ENCODE peak calls at places on chromosome 3, in six cellular contexts. M is IMR-90, J is trophoblast cell, Q is neuronal stem cell, Z is mesenchymal stem cell, R is H1. L is an unnamed sample.

GRCh38 chr3:53938645-53939044 is 47.0 kb upstream of the SELENOK start:
- DNase-seq in M (peak; percentile 52), R (peak; percentile 69), Z (peak; percentile 46), Q (peak; percentile 39), J (peak; percentile 18), L (no peak)

GRCh38 chr3:147977001-147977400 is 567.8 kb downstream of the ZIC1 start:
- DNase-seq in Z (peak; percentile 2), J (no peak), M (no peak), Q (no peak), R (no peak), L (no peak)

GRCh38 chr3:7964899-7965298 is 536.7 kb upstream of the LMCD1 start:
- DNase-seq in Z (no peak), J (no peak), M (no peak), Q (no peak), R (no peak), L (peak; percentile 32)

GRCh38 chr3:190359813-190360212 is 28.1 kb upstream of the CLDN16 start:
- DNase-seq in J (no peak), R (no peak), Z (no peak), Q (no peak), M (no peak), L (no peak)

GRCh38 chr3:62201438-62202035 is 171.8 kb downstream of the FEZF2 start:
- DNase-seq in Q (peak; percentile 23), R (no peak), M (peak; percentile 51), Z (peak; percentile 34), J (no peak), L (no peak)

GRCh38 chr3:187739125-187739560 is 6.1 kb downstream of the BCL6 start:
- DNase-seq in M (no peak), Q (peak; percentile 49), J (no peak), R (peak; percentile 76), Z (no peak), L (no peak)

GRCh38 chr3:64049136-64049535 is 25.8 kb upstream of the PSMD6 start:
- DNase-seq in R (no peak), M (peak; percentile 74), Q (no peak), Z (peak; percentile 50), J (peak; percentile 50), L (peak; percentile 50)

GRCh38 chr3:17023006-17023664 is 138.4 kb downstream of the PLCL2 start:
- DNase-seq in Z (peak; percentile 16), Q (no peak), J (no peak), M (peak; percentile 12), R (no peak), L (no peak)

GRCh38 chr3:5411786-5412185 is 224.3 kb downstream of the EDEM1 start:
- DNase-seq in Q (no peak), Z (no peak), J (no peak), R (no peak), M (no peak), L (no peak)

GRCh38 chr3:8548502-8549300 is 47.1 kb downstream of the LMCD1 start:
- DNase-seq in M (no peak), Z (no peak), J (no peak), R (no peak), Q (no peak), L (no peak)

GRCh38 chr3:19891740-19892139 is 42.3 kb downstream of the EFHB start:
- DNase-seq in Z (peak; percentile 28), R (no peak), M (peak; percentile 61), J (peak; percentile 70), Q (no peak), L (no peak)

GRCh38 chr3:37957185-37957936 is 33.2 kb upstream of the VILL start:
- DNase-seq in Q (no peak), Z (no peak), R (no peak), J (no peak), M (no peak), L (no peak)

GRCh38 chr3:152458725-152459515 is 190.2 kb downstream of the MBNL1 start:
- DNase-seq in J (no peak), R (no peak), Q (no peak), Z (peak; percentile 30), M (peak; percentile 29), L (no peak)

GRCh38 chr3:74267583-74268184 is 346.8 kb downstream of the CNTN3 start:
- DNase-seq in Z (peak; percentile 51), R (no peak), M (peak; percentile 63), J (peak; percentile 45), Q (peak; percentile 46), L (peak; percentile 79)

GRCh38 chr3:142098974-142099373 is 50.4 kb downstream of the TFDP2 start:
- DNase-seq in M (peak; percentile 8), Z (no peak), Q (no peak), J (no peak), R (no peak), L (peak; percentile 37)

GRCh38 chr3:184240384-184241140 is 8.2 kb downstream of the ALG3 start:
- DNase-seq in M (peak; percentile 28), Z (peak; percentile 36), J (no peak), R (peak; percentile 60), Q (no peak), L (peak; percentile 34)

GRCh38 chr3:196620228-196620627 is 19.3 kb upstream of the NRROS start:
- DNase-seq in J (no peak), M (no peak), R (no peak), Q (peak; percentile 29), Z (peak; percentile 94), L (no peak)

GRCh38 chr3:146033950-146034349 is 127.0 kb downstream of the PLOD2 start:
- DNase-seq in Q (no peak), J (no peak), R (no peak), Z (no peak), M (no peak), L (no peak)

GRCh38 chr3:57974796-57975388 is 33.3 kb upstream of the FLNB start:
- DNase-seq in Z (peak; percentile 97), R (no peak), Q (no peak), M (peak; percentile 98), J (peak; percentile 90), L (peak; percentile 98)

GRCh38 chr3:57757642-57758297 is 1.7 kb downstream of the SLMAP start:
- DNase-seq in M (peak; percentile 28), J (peak; percentile 8), R (no peak), Q (peak; percentile 18), Z (peak; percentile 52), L (peak; percentile 65)

GRCh38 chr3:66276705-66277274 is 56.0 kb downstream of the SLC25A26 start:
- DNase-seq in Q (peak; percentile 61), J (peak; percentile 68), Z (peak; percentile 74), M (peak; percentile 85), R (peak; percentile 60), L (peak; percentile 79)

GRCh38 chr3:70716832-70717231 is 404.4 kb upstream of the MDFIC2 start:
- DNase-seq in R (no peak), Q (no peak), M (peak; percentile 48), J (no peak), Z (peak; percentile 32), L (no peak)

GRCh38 chr3:1805331-1805730 is 293.3 kb upstream of the CNTN4 start:
- DNase-seq in J (no peak), R (no peak), Z (no peak), Q (no peak), M (no peak), L (no peak)

GRCh38 chr3:122913539-122914100 is 113.9 kb downstream of the SEMA5B start:
- DNase-seq in R (no peak), M (no peak), J (no peak), Z (no peak), Q (no peak), L (no peak)

GRCh38 chr3:80643421-80643820 is 875.6 kb upstream of the ROBO1 start:
- DNase-seq in Q (no peak), J (peak; percentile 2), R (no peak), Z (no peak), M (no peak), L (no peak)

GRCh38 chr3:23202921-23203650 is at the start of gene UBE2E2:
- DNase-seq in J (peak; percentile 48), M (peak; percentile 66), Z (peak; percentile 62), Q (peak; percentile 75), R (peak; percentile 84), L (peak; percentile 87)

GRCh38 chr3:23201154-23201838 is 1.8 kb upstream of the UBE2E2 start:
- DNase-seq in J (no peak), Q (no peak), R (no peak), Z (no peak), M (no peak), L (no peak)

GRCh38 chr3:23199649-23200048 is 3.5 kb upstream of the UBE2E2 start:
- DNase-seq in R (no peak), J (no peak), Q (no peak), M (no peak), Z (no peak), L (peak; percentile 83)

GRCh38 chr3:23203651-23204111 is 554 bp downstream of the UBE2E2 start:
- DNase-seq in J (peak; percentile 15), M (peak; percentile 5), Z (peak; percentile 46), Q (no peak), R (peak; percentile 60), L (no peak)

GRCh38 chr3:23202203-23202920 is 765 bp upstream of the UBE2E2 start:
- DNase-seq in Z (peak; percentile 42), R (peak; percentile 81), Q (no peak), M (peak; percentile 5), J (peak; percentile 1), L (peak; percentile 55)
- H3K4ac ChIP-seq in Z (no peak overlapping the region), R (no peak overlapping the region), Q (peak overlapping the region; percentile 47), M (peak overlapping the region; percentile 68), J (no peak overlapping the region), L (peak overlapping the region; percentile 22)

GRCh38 chr3:56469141-56469540 is 874 bp upstream of the ERC2 start:
- DNase-seq in M (no peak), J (no peak), Z (peak; percentile 9), Q (no peak), R (no peak), L (no peak)

GRCh38 chr3:56467801-56468183 is 475 bp downstream of the ERC2 start:
- DNase-seq in Q (peak; percentile 29), M (no peak), J (no peak), Z (no peak), R (peak; percentile 66), L (peak; percentile 49)

GRCh38 chr3:56471771-56472170 is 3.5 kb upstream of the ERC2 start:
- DNase-seq in Z (no peak), Q (no peak), M (no peak), R (no peak), J (no peak), L (no peak)

GRCh38 chr3:56468184-56469106 is at the start of gene ERC2:
- DNase-seq in Z (peak; percentile 29), M (no peak), R (peak; percentile 92), J (peak; percentile 31), Q (peak; percentile 78), L (peak; percentile 95)

DNA sequence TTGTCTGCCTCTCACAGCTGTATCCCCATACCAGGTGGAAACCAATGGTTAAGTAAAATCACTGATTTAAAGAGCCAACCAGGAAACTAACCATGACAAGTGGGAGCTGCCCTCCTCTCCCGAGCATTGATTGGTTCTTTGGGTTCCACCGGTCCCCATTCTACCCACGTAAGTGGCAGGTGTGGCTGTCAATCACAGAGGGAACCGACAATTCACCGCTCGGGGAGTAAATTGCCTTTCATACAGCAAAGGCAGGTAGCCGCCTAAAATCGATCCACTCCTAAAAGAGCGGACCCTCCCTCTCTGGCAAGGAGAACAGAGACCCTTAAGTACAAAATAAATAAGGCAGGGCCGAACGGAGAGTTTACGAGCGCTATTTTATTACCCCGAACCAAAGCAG is 1.2 kb downstream of the ERC2 start:
- DNase-seq in Q (peak; percentile 90), R (peak; percentile 83), M (peak; percentile 43), Z (peak; percentile 71), J (peak; percentile 52), L (peak; percentile 99)
- H3K4me3 ChIP-seq in Q (peak overlapping the region; percentile 51), R (peak overlapping the region; percentile 73), M (no peak overlapping the region), Z (peak overlapping the region; percentile 19), J (peak overlapping the region; percentile 69), L (peak overlapping the region; percentile 78)

GRCh38 chr3:157159037-157159761 is 748 bp downstream of the CCNL1 start:
- DNase-seq in R (peak; percentile 79), J (peak; percentile 50), Z (no peak), M (peak; percentile 37), Q (peak; percentile 49), L (peak; percentile 77)
- H3K4ac ChIP-seq in R (peak overlapping the region; percentile 96), J (peak overlapping the region; percentile 99), Z (peak overlapping the region; percentile 100), M (peak overlapping the region; percentile 95), Q (peak overlapping the region; percentile 99), L (peak overlapping the region; percentile 99)

GRCh38 chr3:125310623-125311076 is 64.5 kb downstream of the ZNF148 start:
- DNase-seq in Q (no peak), J (peak; percentile 25), R (no peak), M (no peak), Z (no peak), L (peak; percentile 2)
- H3K4me3 ChIP-seq in Q (no peak overlapping the region), J (no peak overlapping the region), R (no peak overlapping the region), M (no peak overlapping the region), Z (no peak overlapping the region), L (no peak overlapping the region)